ENCODE peak calls at places on chromosomes 12 and 14, in four cellular contexts. Y is HepG2, X is K562, U is HCT116. M is an unnamed sample.
A peak's percentile ranks its signal among the peaks of the same experiment; 100 is the strongest.

GRCh38 chr12:58540480-58541299 is 379.6 kb downstream of the LRIG3 start:
- DNase-seq in X (no peak), U (peak; percentile 59), Y (peak; percentile 60), M (peak; percentile 70)

GRCh38 chr14:36874396-36875138 is 212.9 kb downstream of the PAX9 start:
- DNase-seq in Y (no peak), X (no peak), U (no peak), M (no peak)

GRCh38 chr14:23638414-23639047 is 2.4 kb downstream of the DHRS2 start:
- DNase-seq in U (no peak), X (no peak), Y (peak; percentile 86), M (no peak)

GRCh38 chr14:30596972-30597371 is 25.1 kb upstream of the SCFD1 start:
- DNase-seq in Y (no peak), U (no peak), X (no peak), M (no peak)

GRCh38 chr14:35988972-35989690 is 163.0 kb downstream of the BRMS1L start:
- DNase-seq in X (no peak), Y (no peak), U (no peak), M (no peak)

GRCh38 chr14:22384167-22384549 is 204.9 kb downstream of the DAD1 start:
- DNase-seq in Y (no peak), U (no peak), X (no peak), M (no peak)

GRCh38 chr12:109741970-109742372 is 28.3 kb downstream of the FAM222A start:
- DNase-seq in Y (peak; percentile 56), U (no peak), X (no peak), M (no peak)

GRCh38 chr12:87509233-87509820 is 519.9 kb downstream of the C12orf50 start:
- DNase-seq in X (no peak), U (peak; percentile 44), Y (no peak), M (no peak)

GRCh38 chr12:95549392-95550084 is 1.7 kb downstream of the USP44 start:
- DNase-seq in X (no peak), Y (no peak), U (no peak), M (no peak)

GRCh38 chr14:21313512-21313911 is 33.6 kb downstream of the RPGRIP1 start:
- DNase-seq in X (no peak), U (no peak), Y (no peak), M (no peak)

GRCh38 chr12:20212658-20213387 is 155.5 kb upstream of the PDE3A start:
- DNase-seq in U (peak; percentile 82), Y (no peak), X (no peak), M (no peak)

GRCh38 chr14:64503184-64503433 is 529 bp downstream of the ZBTB25 start:
- DNase-seq in U (no peak), X (peak; percentile 18), Y (no peak), M (no peak)

GRCh38 chr14:35470775-35471174 is 63.2 kb upstream of the INSM2 start:
- DNase-seq in X (no peak), Y (no peak), U (no peak), M (no peak)

GRCh38 chr12:120757226-120757742 is 31.7 kb downstream of the ACADS start:
- DNase-seq in U (no peak), Y (no peak), X (no peak), M (no peak)

GRCh38 chr12:68454855-68455254 is 122.7 kb upstream of the MDM1 start:
- DNase-seq in Y (no peak), U (no peak), X (no peak), M (no peak)

GRCh38 chr14:56797569-56798446 is 12.5 kb downstream of the OTX2 start:
- DNase-seq in X (no peak), Y (no peak), U (no peak), M (no peak)

GRCh38 chr12:48816148-48816854 is 2.0 kb upstream of the CACNB3 start:
- DNase-seq in Y (no peak), X (no peak), U (no peak), M (no peak)

GRCh38 chr12:123034865-123035264 is 54.4 kb downstream of the ARL6IP4 start:
- DNase-seq in Y (no peak), U (no peak), X (peak; percentile 27), M (peak; percentile 47)

GRCh38 chr14:74980746-74981661 is 21.7 kb upstream of the EIF2B2 start:
- DNase-seq in X (no peak), U (no peak), Y (no peak), M (no peak)

GRCh38 chr12:80175307-80175930 is 76.1 kb downstream of the OTOGL start:
- DNase-seq in X (no peak), Y (no peak), U (no peak), M (no peak)

GRCh38 chr12:66662729-66663128 is 16.1 kb downstream of the GRIP1 start:
- DNase-seq in U (no peak), X (no peak), Y (no peak), M (no peak)

GRCh38 chr12:80582431-80582830 is 125.0 kb upstream of the MYF6 start:
- DNase-seq in Y (no peak), X (no peak), U (no peak), M (no peak)

GRCh38 chr14:99459491-99460100 is 21.1 kb downstream of the SETD3 start:
- DNase-seq in Y (no peak), X (no peak), U (no peak), M (no peak)

GRCh38 chr12:3077572-3078081 is 448 bp downstream of the TSPAN9 start:
- DNase-seq in U (no peak), Y (no peak), X (peak; percentile 13), M (no peak)

GRCh38 chr14:66613344-66613743 is 105.4 kb downstream of the GPHN start:
- DNase-seq in Y (no peak), U (no peak), X (no peak), M (no peak)

GRCh38 chr14:62409909-62410308 is 635.3 kb downstream of the KCNH5 start:
- DNase-seq in X (no peak), Y (no peak), U (no peak), M (peak; percentile 15)

GRCh38 chr12:50220357-50221061 is 53.3 kb upstream of the CERS5 start:
- DNase-seq in X (peak; percentile 29), Y (no peak), U (no peak), M (no peak)

GRCh38 chr14:59116984-59117415 is 71.5 kb upstream of the DAAM1 start:
- DNase-seq in Y (no peak), U (peak; percentile 89), X (no peak), M (no peak)

GRCh38 chr14:31770271-31770670 is 209.1 kb downstream of the NUBPL start:
- DNase-seq in X (no peak), Y (no peak), U (no peak), M (no peak)

GRCh38 chr12:89525002-89525823 is 617 bp upstream of the GALNT4 start:
- DNase-seq in Y (peak; percentile 17), U (no peak), X (peak; percentile 45), M (no peak)

DNA sequence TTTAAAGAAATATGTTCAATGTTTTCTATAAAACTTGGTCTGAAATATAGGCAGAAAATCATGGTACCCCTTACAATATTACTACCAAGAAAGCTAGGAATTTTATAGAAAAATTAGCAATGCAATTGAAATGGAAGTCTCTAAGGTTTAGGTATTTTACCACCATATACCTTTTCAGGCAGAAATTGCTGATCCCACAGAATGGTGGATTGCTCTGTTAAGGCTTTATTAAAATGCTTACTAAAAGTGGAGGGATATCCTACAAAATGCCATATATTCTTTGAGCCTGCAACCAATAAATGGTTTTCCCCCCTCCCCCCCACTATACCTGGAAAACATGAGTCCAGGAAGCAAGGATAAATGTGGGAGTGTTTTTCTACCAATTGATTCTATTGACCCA is 718.1 kb upstream of the NOVA1 start:
- DNase-seq in Y (no peak), X (no peak), U (no peak), M (no peak)
- TF ChIP-seq TCF7L2 in Y (no peak), X (no peak), U (no peak), M (no peak)

DNA sequence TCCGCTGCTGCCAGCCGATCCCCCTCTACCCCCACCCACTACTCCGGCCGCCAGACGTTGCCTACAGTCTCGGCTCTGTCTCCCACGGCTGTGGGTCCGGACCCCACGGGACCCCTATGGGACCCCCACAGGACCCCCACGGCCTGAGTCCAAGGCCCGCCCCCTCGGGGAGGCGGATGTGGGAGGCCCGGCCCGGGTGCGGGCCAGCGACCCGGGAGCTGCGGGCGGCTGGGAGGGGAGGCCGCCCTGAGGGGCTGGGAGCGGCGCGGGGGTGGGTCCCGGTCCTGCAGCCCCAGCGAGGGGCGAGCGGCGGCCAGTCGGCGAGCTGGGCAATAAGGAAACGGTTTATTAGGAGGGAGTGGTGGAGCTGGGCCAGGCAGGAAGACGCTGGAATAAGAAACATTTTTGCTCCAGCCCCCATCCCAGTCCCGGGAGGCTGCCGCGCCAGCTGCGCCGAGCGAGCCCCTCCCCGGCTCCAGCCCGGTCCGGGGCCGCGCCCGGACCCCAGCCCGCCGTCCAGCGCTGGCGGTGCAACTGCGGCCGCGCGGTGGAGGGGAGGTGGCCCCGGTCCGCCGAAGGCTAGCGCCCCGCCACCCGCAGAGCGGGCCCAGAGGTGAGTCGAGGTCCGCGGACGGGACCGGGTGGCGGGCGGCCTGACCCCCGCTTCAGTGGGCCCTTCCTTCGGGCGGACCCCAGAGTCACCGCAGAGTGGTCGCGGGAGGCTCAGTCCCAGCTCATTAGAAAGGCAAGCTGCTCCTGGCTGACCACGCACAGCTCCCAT is at the start of gene ACVRL1:
- DNase-seq in Y (no peak), U (no peak), X (no peak), M (no peak)
- H3K4me3 ChIP-seq in Y (no peak within 1 kb of the TSS), U (no peak within 1 kb of the TSS), X (no peak within 1 kb of the TSS), M (no peak within 1 kb of the TSS)

GRCh38 chr12:77979597-77980250 is 149.0 kb downstream of the NAV3 start:
- DNase-seq in X (no peak), U (no peak), Y (no peak), M (no peak)

GRCh38 chr12:77980782-77981181 is 150.1 kb downstream of the NAV3 start:
- DNase-seq in U (no peak), X (no peak), Y (no peak), M (no peak)

GRCh38 chr12:77983859-77984258 is 153.2 kb downstream of the NAV3 start:
- DNase-seq in X (no peak), Y (no peak), U (no peak), M (no peak)
- H3K27ac ChIP-seq in X (no peak overlapping the region), Y (no peak overlapping the region), U (no peak overlapping the region), M (no peak overlapping the region)

DNA sequence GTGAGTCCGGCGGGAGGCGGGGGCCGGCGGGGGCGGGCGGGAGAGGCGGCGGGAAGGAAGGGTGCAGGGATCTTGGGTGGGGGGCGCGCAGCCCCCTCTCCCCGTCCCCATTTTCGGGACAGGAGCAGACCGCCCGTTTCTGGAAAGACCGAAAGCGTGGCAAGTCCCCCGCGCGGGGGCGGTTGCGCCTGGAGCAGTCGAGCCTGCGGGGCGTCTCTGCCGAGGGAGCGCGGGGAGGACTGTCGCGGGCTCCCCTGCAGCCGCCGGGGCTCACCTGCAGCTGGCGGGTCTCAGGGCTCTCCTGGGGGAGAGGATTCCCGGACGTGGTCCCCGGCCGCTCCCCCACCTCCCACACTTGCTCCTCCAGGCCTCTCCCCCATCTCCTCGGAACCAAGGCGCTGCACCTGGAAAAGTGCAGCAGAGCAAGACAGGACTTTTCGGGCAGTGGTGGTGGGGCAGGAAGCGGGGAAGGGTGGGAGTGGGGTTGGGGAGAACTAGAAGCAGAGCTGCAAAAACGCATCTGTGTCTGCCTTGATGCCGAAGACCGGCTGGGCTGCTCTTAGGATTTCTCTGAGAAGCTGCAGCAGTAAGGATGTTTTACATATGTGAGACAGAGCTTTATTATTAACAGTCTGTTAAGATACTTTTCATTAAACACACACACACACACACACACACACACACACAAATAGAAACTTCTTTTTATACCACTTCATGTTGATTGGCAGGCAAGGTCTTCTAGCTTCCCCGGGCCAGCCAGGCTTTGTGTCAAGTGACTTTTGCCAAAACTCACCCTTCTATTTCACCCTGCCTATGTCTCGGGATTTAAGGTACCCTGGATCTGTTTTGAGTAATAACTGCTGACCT is 680 bp downstream of the C12orf75 start:
- DNase-seq in Y (no peak), U (no peak), X (no peak), M (no peak)
- TF ChIP-seq TCF7L2 in Y (no peak), U (no peak), X (no peak), M (no peak)

GRCh38 chr14:41915732-41916131 is 309.1 kb downstream of the LRFN5 start:
- DNase-seq in Y (no peak), U (no peak), X (no peak), M (no peak)
- H3K4me3 ChIP-seq in Y (no peak overlapping the region), U (no peak overlapping the region), X (no peak overlapping the region), M (no peak overlapping the region)

GRCh38 chr12:1607940-1608782 is 13.8 kb upstream of the FBXL14 start:
- DNase-seq in Y (no peak), X (no peak), U (no peak), M (no peak)
- H3K27ac ChIP-seq in Y (no peak overlapping the region), X (no peak overlapping the region), U (no peak overlapping the region), M (peak overlapping the region; percentile 71)